ENCODE peak calls at places on chromosome 7, in seven cellular contexts. F is neuronal stem cell, G is H9, D is trophoblast cell, C is mesendoderm, U is mesenchymal stem cell, R is H1. Q is an unnamed sample.

GRCh38 chr7:135510603-135511183 is 791 bp upstream of the CNOT4 start:
- DNase-seq in R (no peak), U (peak), C (no peak), G (peak), F (no peak), D (peak), Q (peak)

GRCh38 chr7:107463139-107464078 is 6.4 kb upstream of the GPR22 start:
- DNase-seq in D (peak), R (no peak), U (peak), G (peak), F (peak), C (peak), Q (peak)

GRCh38 chr7:86814980-86815379 is 171.3 kb downstream of the GRM3 start:
- DNase-seq in F (peak), C (peak), U (peak), D (peak), R (no peak), G (no peak), Q (no peak)

GRCh38 chr7:99457050-99457645 is 8.8 kb downstream of the ATP5MF start:
- DNase-seq in D (no peak), R (no peak), G (no peak), U (no peak), C (no peak), F (no peak), Q (no peak)

GRCh38 chr7:5200561-5201235 is 10.7 kb downstream of the WIPI2 start:
- DNase-seq in G (no peak), C (no peak), R (no peak), F (no peak), D (peak), U (no peak), Q (no peak)

GRCh38 chr7:128065872-128066271 is 34.6 kb upstream of the LRRC4 start:
- DNase-seq in F (no peak), G (no peak), U (peak), D (no peak), C (no peak), R (no peak), Q (no peak)

GRCh38 chr7:38318803-38319416 is 45.5 kb upstream of the TARP start:
- DNase-seq in D (peak), U (peak), F (peak), R (no peak), C (peak), G (peak), Q (peak)

GRCh38 chr7:11170160-11170559 is 196.5 kb downstream of the PHF14 start:
- DNase-seq in U (no peak), C (no peak), F (no peak), D (no peak), R (no peak), G (no peak), Q (no peak)

GRCh38 chr7:104124893-104125292 is 82.9 kb downstream of the ORC5 start:
- DNase-seq in U (no peak), D (no peak), R (no peak), G (no peak), F (no peak), C (no peak), Q (no peak)

GRCh38 chr7:93987297-93987696 is 16.9 kb downstream of the BET1 start:
- DNase-seq in R (no peak), G (no peak), F (no peak), D (no peak), C (no peak), U (no peak), Q (no peak)

GRCh38 chr7:7017707-7018265 is 164.6 kb upstream of the C1GALT1 start:
- DNase-seq in U (no peak), C (no peak), G (no peak), R (no peak), D (no peak), F (no peak), Q (no peak)

GRCh38 chr7:46600340-46600739 is 679.3 kb upstream of the IGFBP3 start:
- DNase-seq in D (peak), R (no peak), F (no peak), G (no peak), C (no peak), U (peak), Q (peak)

GRCh38 chr7:94400643-94401042 is 5.9 kb downstream of the COL1A2 start:
- DNase-seq in F (no peak), R (no peak), C (no peak), D (no peak), G (no peak), U (no peak), Q (no peak)

GRCh38 chr7:13778967-13779366 is 210.5 kb downstream of the ETV1 start:
- DNase-seq in U (peak), R (no peak), C (no peak), G (no peak), D (no peak), F (no peak), Q (peak)

GRCh38 chr7:129417073-129417472 is 17.2 kb upstream of the STRIP2 start:
- DNase-seq in U (peak), C (no peak), G (no peak), D (no peak), F (no peak), R (no peak), Q (no peak)

GRCh38 chr7:2519119-2519930 is at the start of gene LFNG:
- DNase-seq in G (peak), C (peak), F (peak), U (peak), D (peak), R (peak), Q (peak)

GRCh38 chr7:151681726-151682125 is 162.0 kb upstream of the RHEB start:
- DNase-seq in R (no peak), D (no peak), U (no peak), G (no peak), F (no peak), C (no peak), Q (no peak)

GRCh38 chr7:34175837-34176236 is 270.5 kb downstream of the BMPER start:
- DNase-seq in D (no peak), G (no peak), C (no peak), R (no peak), F (no peak), U (no peak), Q (no peak)

GRCh38 chr7:100689230-100690135 is 4.6 kb downstream of the GIGYF1 start:
- DNase-seq in G (peak), C (no peak), F (no peak), D (no peak), U (no peak), R (no peak), Q (no peak)

GRCh38 chr7:122886357-122887081 is at the start of gene CADPS2:
- DNase-seq in C (peak), R (peak), U (peak), G (peak), D (peak), F (peak), Q (peak)

GRCh38 chr7:69907720-69908119 is 309.4 kb downstream of the AUTS2 start:
- DNase-seq in G (no peak), F (no peak), D (no peak), U (no peak), C (no peak), R (no peak), Q (no peak)

GRCh38 chr7:149664176-149664575 is 109.2 kb downstream of the ZNF467 start:
- DNase-seq in F (no peak), U (no peak), D (no peak), C (no peak), R (no peak), G (no peak), Q (no peak)

GRCh38 chr7:25857376-25858067 is 294.5 kb upstream of the NFE2L3 start:
- DNase-seq in D (peak), F (no peak), G (peak), U (peak), R (no peak), C (peak), Q (peak)

GRCh38 chr7:33185786-33186185 is 56.4 kb downstream of the BBS9 start:
- DNase-seq in R (no peak), D (peak), G (no peak), F (peak), U (peak), C (peak), Q (peak)

GRCh38 chr7:82247814-82248433 is 195.7 kb downstream of the CACNA2D1 start:
- DNase-seq in G (no peak), R (no peak), C (peak), F (no peak), U (no peak), D (no peak), Q (peak)

GRCh38 chr7:48097511-48098231 is 8.6 kb downstream of the UPP1 start:
- DNase-seq in U (no peak), C (no peak), F (no peak), G (no peak), D (no peak), R (no peak), Q (no peak)

GRCh38 chr7:6402041-6402440 is 45.7 kb downstream of the DAGLB start:
- DNase-seq in U (no peak), C (no peak), D (no peak), G (no peak), R (no peak), F (no peak), Q (no peak)

GRCh38 chr7:47622946-47623640 is 41.2 kb upstream of the TNS3 start:
- DNase-seq in U (peak), C (peak), R (no peak), G (no peak), F (no peak), D (peak), Q (peak)

GRCh38 chr7:47078241-47078640 is 503.7 kb downstream of the TNS3 start:
- DNase-seq in R (no peak), G (no peak), F (no peak), U (no peak), C (no peak), D (peak), Q (peak)

DNA sequence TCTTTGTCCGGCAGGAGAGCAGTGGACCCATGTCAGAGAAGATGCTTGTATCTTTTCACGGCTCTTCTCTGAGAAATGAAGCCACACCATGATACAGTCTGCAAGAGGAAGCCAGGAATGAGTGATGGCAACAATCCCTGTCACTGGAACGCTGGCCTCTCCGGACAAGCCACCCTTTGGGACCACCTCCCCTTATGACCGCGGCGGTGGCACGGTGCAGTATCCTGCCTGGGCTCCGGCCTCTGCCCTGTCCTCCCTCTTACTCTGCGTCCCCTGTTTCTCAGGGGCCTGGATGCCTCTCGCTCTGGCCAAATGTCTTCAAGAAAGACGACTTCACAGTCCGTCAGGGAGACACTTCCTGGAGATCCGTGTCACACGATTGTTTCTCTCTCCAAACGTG is 370.5 kb downstream of the ZNF716 start:
- DNase-seq in U (no peak), C (no peak), D (no peak), F (no peak), G (no peak), R (no peak), Q (no peak)
- H2BK120ac ChIP-seq in U (no peak), C (no peak), D (no peak), F (no peak), G (no peak), R (no peak), Q (no peak)

GRCh38 chr7:71343821-71344341 is 211.9 kb downstream of the GALNT17 start:
- DNase-seq in G (no peak), F (no peak), D (no peak), U (no peak), C (no peak), R (no peak), Q (no peak)
- H2BK120ac ChIP-seq in G (no peak), F (no peak), D (no peak), U (no peak), C (no peak), R (no peak), Q (no peak)

DNA sequence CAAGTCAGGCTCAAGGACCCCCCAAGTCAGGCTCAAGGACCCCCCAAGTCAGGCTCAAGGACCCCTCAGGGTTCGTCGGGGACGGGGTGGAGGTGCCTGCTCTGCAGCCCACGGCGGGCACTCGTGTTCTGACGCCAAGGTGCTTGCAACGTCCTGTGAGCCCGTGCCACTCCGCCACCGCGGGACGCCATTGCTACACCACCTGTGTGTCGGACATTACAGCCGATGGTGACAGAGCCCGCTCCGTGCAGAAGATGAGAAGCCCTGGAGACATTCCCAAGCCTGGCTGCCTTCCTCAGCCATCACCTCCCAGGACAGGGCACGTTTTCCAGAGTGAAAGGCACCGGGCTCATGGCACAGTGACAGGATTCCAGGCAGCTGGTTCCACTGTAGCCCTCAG is 97.7 kb upstream of the DNAAF5 start:
- DNase-seq in G (no peak), C (no peak), F (no peak), R (no peak), U (no peak), D (no peak), Q (no peak)
- H2BK120ac ChIP-seq in G (no peak), C (no peak), F (no peak), R (no peak), U (no peak), D (no peak), Q (no peak)

GRCh38 chr7:157476654-157477549 is 140.1 kb downstream of the DNAJB6 start:
- DNase-seq in R (peak), D (no peak), G (peak), C (no peak), F (no peak), U (no peak), Q (no peak)

GRCh38 chr7:157475601-157476000 is 138.8 kb downstream of the DNAJB6 start:
- DNase-seq in R (no peak), C (no peak), U (no peak), F (no peak), G (peak), D (no peak), Q (no peak)

GRCh38 chr7:157476201-157476600 is 139.4 kb downstream of the DNAJB6 start:
- DNase-seq in G (peak), U (no peak), D (no peak), R (peak), C (no peak), F (no peak), Q (no peak)

GRCh38 chr7:157474685-157475084 is 137.9 kb downstream of the DNAJB6 start:
- DNase-seq in G (peak), R (peak), D (peak), F (no peak), C (peak), U (no peak), Q (no peak)

GRCh38 chr7:157475095-157475494 is 138.3 kb downstream of the DNAJB6 start:
- DNase-seq in F (no peak), C (no peak), U (no peak), D (no peak), R (no peak), G (peak), Q (no peak)
- H2BK120ac ChIP-seq in F (no peak), C (no peak), U (no peak), D (no peak), R (no peak), G (no peak), Q (no peak)

DNA sequence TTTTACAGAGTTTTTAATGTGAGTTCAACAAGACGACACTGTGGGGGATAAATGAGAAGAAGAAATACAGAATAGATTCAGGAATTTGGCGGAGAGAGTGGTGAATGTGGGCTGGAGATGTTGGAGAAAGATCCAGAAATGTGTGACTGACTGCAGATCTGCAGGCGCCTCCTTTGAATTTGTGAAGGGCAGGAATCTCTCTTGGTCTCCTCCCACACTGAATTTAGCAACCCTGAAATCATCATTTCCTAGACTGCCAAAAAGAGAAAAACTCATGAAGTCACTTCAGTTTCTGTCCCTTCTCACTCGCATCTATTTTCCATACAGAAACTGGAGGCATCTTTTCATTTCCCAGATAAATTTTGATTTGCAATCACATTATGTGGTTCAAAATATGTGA is 128.7 kb downstream of the GNAI1 start:
- DNase-seq in U (no peak), R (no peak), G (no peak), C (no peak), F (no peak), D (no peak), Q (no peak)
- H2BK120ac ChIP-seq in U (no peak), R (no peak), G (no peak), C (no peak), F (no peak), D (no peak), Q (no peak)

GRCh38 chr7:40907286-40907685 is 772.5 kb downstream of the SUGCT start:
- DNase-seq in U (no peak), C (no peak), R (no peak), F (no peak), D (no peak), G (no peak), Q (no peak)
- H2BK120ac ChIP-seq in U (no peak), C (no peak), R (no peak), F (no peak), D (no peak), G (no peak), Q (peak)

DNA sequence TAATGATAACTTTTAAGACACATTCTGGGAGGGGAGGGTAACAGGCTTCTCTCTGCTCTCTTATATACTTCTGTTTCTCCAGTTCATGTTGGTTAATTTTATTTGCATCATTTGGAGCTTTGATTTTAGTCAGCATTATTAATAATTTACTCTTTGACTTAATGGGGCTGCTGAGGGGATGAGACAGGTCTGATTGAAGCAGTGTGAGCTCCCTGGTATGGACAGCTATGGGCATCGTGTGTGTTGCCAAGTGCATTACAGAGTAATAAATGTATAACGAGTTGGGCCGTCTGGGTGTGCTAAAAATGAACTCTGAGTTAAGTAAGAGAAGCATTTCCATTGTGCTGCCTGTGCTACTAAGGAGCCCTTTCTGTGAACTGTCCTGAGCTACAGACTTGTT is 31.7 kb upstream of the IKZF1 start:
- DNase-seq in C (no peak), F (no peak), G (no peak), D (no peak), U (no peak), R (no peak), Q (no peak)
- H2BK120ac ChIP-seq in C (no peak), F (no peak), G (no peak), D (no peak), U (no peak), R (no peak), Q (no peak)